ENCODE peak calls at places on chromosomes 4 and X, in six cellular contexts. R is K562, A is transverse colon, V is HepG2, N is suprapubic skin, C is H1. O is an unnamed sample. For H3K27me3, the result is how much of the 10 kb centered on the place peaks cover.

GRCh38 chr4:104465201-104465600 is 29.5 kb downstream of the CXXC4 start:
- DNase-seq in C (no peak), A (no peak), V (no peak), N (no peak), R (no peak), O (no peak)

GRCh38 chrX:51737062-51737461 is 6.2 kb upstream of the GSPT2 start:
- DNase-seq in N (no peak), R (no peak), A (no peak), C (no peak), V (no peak), O (no peak)

GRCh38 chr4:37320518-37321235 is 76.1 kb downstream of the NWD2 start:
- DNase-seq in A (no peak), N (no peak), V (peak), R (no peak), C (no peak), O (no peak)

GRCh38 chr4:82462415-82462831 is 32.0 kb downstream of the ENOPH1 start:
- DNase-seq in C (peak), A (peak), R (peak), N (peak), V (peak), O (peak)

GRCh38 chr4:78372282-78372988 is 179.1 kb upstream of the ANXA3 start:
- DNase-seq in R (no peak), V (no peak), C (no peak), N (no peak), A (no peak), O (no peak)

GRCh38 chr4:113169368-113169767 is 119.9 kb downstream of the ANK2 start:
- DNase-seq in A (no peak), N (no peak), V (peak), C (no peak), R (no peak), O (no peak)

GRCh38 chr4:24856586-24856985 is 56.3 kb downstream of the CCDC149 start:
- DNase-seq in V (no peak), N (no peak), R (no peak), A (no peak), C (no peak), O (no peak)

GRCh38 chr4:53917719-53918118 is 146.7 kb downstream of the CHIC2 start:
- DNase-seq in N (no peak), C (no peak), R (no peak), A (no peak), V (no peak), O (no peak)

GRCh38 chrX:103831803-103832544 is at the start of gene RAB9B:
- DNase-seq in V (no peak), C (peak), R (peak), N (peak), A (peak), O (peak)

GRCh38 chr4:98639523-98639922 is 18.9 kb downstream of the TSPAN5 start:
- DNase-seq in C (no peak), V (no peak), A (no peak), N (no peak), R (no peak), O (no peak)

GRCh38 chr4:185358514-185359433 is 37.0 kb downstream of the LRP2BP start:
- DNase-seq in A (no peak), R (peak), C (no peak), N (no peak), V (peak), O (no peak)

GRCh38 chr4:155966661-155967060 is 13.0 kb upstream of the CTSO start:
- DNase-seq in V (no peak), C (no peak), N (no peak), R (no peak), A (no peak), O (no peak)

GRCh38 chr4:11623726-11624037 is 195.0 kb upstream of the HS3ST1 start:
- DNase-seq in C (no peak), A (peak), R (no peak), V (no peak), N (no peak), O (peak)

GRCh38 chrX:30965751-30966150 is 76.7 kb upstream of the TAB3 start:
- DNase-seq in R (no peak), A (no peak), C (no peak), V (no peak), N (no peak), O (no peak)

GRCh38 chrX:20653070-20653469 is 386.4 kb upstream of the RPS6KA3 start:
- DNase-seq in C (no peak), A (no peak), V (no peak), R (no peak), N (no peak), O (no peak)

GRCh38 chr4:7390366-7390765 is 44.4 kb downstream of the PSAPL1 start:
- DNase-seq in C (peak), V (no peak), N (no peak), R (no peak), A (no peak), O (peak)

GRCh38 chr4:786861-787300 is 39.0 kb downstream of the CPLX1 start:
- DNase-seq in R (no peak), A (no peak), C (no peak), N (peak), V (no peak), O (no peak)

GRCh38 chr4:121736735-121737351 is 28.1 kb downstream of the SMIM43 start:
- DNase-seq in V (peak), A (no peak), C (peak), N (no peak), R (peak), O (no peak)

GRCh38 chr4:184028571-184028996 is 123.5 kb downstream of the STOX2 start:
- DNase-seq in C (no peak), N (no peak), R (no peak), A (no peak), V (no peak), O (no peak)

GRCh38 chr4:186486172-186486571 is 69.2 kb downstream of the MTNR1A start:
- DNase-seq in V (no peak), R (no peak), N (no peak), A (no peak), C (no peak), O (no peak)

GRCh38 chrX:136967965-136968364 is 65.8 kb downstream of the GPR101 start:
- DNase-seq in N (no peak), V (no peak), C (no peak), R (no peak), A (no peak), O (no peak)

GRCh38 chr4:26996745-26997144 is 136.1 kb downstream of the STIM2 start:
- DNase-seq in A (no peak), N (no peak), V (no peak), C (no peak), R (no peak), O (no peak)

GRCh38 chrX:134174859-134175258 is 62.1 kb upstream of the CCDC160 start:
- DNase-seq in R (no peak), N (no peak), C (peak), A (no peak), V (no peak), O (no peak)

GRCh38 chrX:447052-447451 is 60.3 kb upstream of the PPP2R3B start:
- DNase-seq in A (no peak), V (no peak), R (no peak), C (no peak), N (no peak), O (no peak)

GRCh38 chr4:126071346-126072333 is 756.9 kb downstream of the FAT4 start:
- DNase-seq in A (no peak), C (no peak), V (peak), N (no peak), R (no peak), O (peak)

GRCh38 chrX:151697537-151697936 is 2.3 kb downstream of the PRRG3 start:
- DNase-seq in N (no peak), V (no peak), A (no peak), C (no peak), R (no peak), O (no peak)

GRCh38 chrX:49884290-49884862 is 5.1 kb downstream of the USP27X start:
- DNase-seq in C (peak), V (peak), A (peak), R (peak), N (no peak), O (peak)

GRCh38 chrX:19133784-19134183 is 11.5 kb upstream of the ADGRG2 start:
- DNase-seq in C (no peak), V (no peak), A (no peak), N (no peak), R (no peak), O (no peak)

GRCh38 chr4:183396187-183396738 is 48.2 kb upstream of the CDKN2AIP start:
- DNase-seq in C (no peak), V (no peak), N (peak), A (no peak), R (no peak), O (no peak)

DNA sequence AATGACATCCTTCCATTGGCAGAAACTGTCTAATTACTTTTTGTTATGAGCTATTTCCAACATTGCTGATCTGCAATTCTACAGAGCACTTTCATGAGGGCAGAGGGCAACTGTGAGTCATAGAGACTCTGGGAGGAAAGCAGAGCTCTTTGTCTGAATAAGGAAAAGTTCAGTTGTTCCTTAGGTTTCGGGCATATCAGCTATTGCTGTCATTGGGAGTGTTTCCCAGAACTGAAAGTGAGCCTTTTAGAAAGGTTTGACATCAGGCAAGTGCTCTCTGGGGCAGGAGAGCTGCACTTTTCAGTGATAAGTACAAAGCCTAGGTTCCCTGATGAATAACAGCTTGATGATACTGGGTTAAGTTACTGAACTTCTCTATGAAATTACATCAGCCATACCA is 119.2 kb upstream of the EDNRA start:
- DNase-seq in V (no peak), R (no peak), N (no peak), A (peak), C (no peak), O (peak)
- TF ChIP-seq POLR2AphosphoS5 in V (no peak), R (no peak), N (no peak), A (peak), C (no peak), O (peak)

GRCh38 chr4:109184421-109184956 is 118.0 kb downstream of the COL25A1 start:
- DNase-seq in V (no peak), N (no peak), R (no peak), A (no peak), C (no peak), O (no peak)

GRCh38 chr4:109185548-109185947 is 116.9 kb downstream of the COL25A1 start:
- DNase-seq in V (no peak), A (no peak), R (peak), C (no peak), N (no peak), O (no peak)

GRCh38 chr4:109183851-109184345 is 118.6 kb downstream of the COL25A1 start:
- DNase-seq in C (no peak), R (no peak), N (no peak), V (no peak), A (no peak), O (no peak)

GRCh38 chr4:109185951-109186350 is 116.5 kb downstream of the COL25A1 start:
- DNase-seq in A (no peak), V (no peak), N (no peak), R (no peak), C (no peak), O (no peak)

GRCh38 chr4:109186458-109186945 is 116.0 kb downstream of the COL25A1 start:
- DNase-seq in N (no peak), A (no peak), C (no peak), V (no peak), R (no peak), O (no peak)
- H3K27me3 ChIP-seq in N (under half), A (under half), C (under half), V (under half), R (under half), O (under half)

DNA sequence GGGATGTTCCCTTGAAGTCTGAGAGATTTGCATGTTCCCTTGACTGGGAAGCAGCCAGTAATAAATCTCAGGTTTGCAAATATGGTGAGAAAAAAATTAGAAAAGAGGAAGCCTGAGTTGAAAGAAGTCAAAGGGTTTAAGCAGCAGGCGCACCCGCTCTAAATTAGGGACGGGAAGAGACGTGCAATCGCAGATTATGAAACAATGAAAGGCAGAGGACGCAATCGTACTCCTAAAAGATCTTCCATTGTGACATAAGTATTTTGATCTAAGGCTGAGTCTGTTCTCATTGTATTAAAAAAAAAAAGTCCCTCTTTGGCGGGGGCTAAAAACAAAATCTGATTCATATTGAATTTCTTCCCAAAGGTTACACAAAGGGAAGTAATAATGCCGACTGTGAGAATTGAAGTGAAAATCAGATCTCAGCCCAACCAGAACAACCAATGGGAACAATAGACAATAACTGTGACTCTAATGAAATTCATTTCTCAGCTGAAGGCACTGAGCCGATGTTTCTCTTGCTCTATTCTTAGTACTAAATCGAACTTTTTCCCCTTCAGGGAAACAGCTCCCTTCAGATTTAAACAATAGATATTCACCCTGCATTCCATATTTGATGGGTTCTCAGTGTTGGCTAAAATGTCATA is 28.3 kb downstream of the SAT1 start:
- DNase-seq in N (no peak), V (no peak), R (no peak), C (no peak), A (no peak), O (no peak)
- TF ChIP-seq EP300 in N (no peak), V (no peak), R (no peak), C (no peak), A (no peak), O (no peak)

GRCh38 chr4:75940692-75941253 is at the start of gene NAAA:
- DNase-seq in C (peak), A (peak), N (peak), V (peak), R (peak), O (peak)
- TF ChIP-seq POLR2AphosphoS5 in C (no peak), A (peak), N (no peak), V (peak), R (peak), O (no peak)

DNA sequence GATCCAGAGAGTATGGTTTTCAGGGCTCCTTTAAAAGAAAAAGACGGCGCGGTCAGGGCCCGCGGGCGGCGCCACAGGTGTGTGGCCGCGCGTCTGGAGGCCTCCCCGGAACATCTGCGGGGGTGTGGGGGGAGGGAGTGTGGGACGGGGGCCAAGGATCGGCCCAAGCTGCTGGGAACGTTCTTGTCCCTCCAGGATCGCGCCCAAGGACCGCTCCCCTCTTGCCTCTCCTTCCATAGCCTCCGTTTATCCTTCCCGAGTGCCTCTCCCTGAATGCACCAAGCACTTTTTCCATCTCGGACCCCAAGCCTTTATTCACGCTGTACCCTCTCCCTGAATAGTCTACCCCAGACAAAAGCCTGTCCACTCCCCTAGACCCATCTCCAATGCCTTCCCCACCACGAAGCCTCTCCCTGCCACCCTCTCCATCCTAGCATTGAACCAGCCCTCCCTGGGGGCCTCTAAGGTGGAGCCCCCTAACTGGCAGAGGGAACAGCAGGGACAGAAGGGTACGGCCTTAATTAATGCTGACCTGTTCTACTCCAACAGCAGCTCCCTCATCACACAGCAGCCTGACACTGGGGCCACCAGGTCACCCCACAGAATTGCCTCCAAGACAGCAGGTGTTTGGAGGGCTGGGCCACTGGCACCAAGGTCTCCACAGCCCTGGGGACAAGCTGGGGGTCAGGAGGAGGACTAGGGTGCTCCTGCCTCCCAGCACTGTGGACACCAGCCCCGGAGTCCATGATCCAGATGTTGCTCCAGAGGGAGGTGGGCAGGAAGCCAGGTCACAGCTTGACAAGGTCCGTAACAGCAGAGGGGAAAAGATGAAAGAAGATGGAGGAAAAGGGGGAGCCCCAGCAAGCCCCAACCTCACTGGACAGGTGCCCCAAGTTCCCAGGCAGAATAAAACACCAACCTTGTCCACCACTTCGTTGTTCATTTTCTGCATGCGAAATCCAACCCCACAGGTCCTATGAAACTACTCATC is 3.9 kb downstream of the CRMP1 start:
- DNase-seq in V (no peak), N (no peak), C (no peak), A (no peak), R (no peak), O (no peak)
- H3K27me3 ChIP-seq in V (under half), N (half or more), C (under half), A (half or more), R (under half), O (under half)

GRCh38 chrX:13469963-13470679 is 99.3 kb upstream of the EGFL6 start:
- DNase-seq in A (no peak), N (no peak), R (no peak), C (no peak), V (no peak), O (no peak)

GRCh38 chrX:13464599-13465275 is 104.7 kb upstream of the EGFL6 start:
- DNase-seq in R (no peak), C (no peak), A (no peak), V (no peak), N (no peak), O (no peak)

GRCh38 chrX:13468096-13468495 is 101.3 kb upstream of the EGFL6 start:
- DNase-seq in N (no peak), R (no peak), A (no peak), C (no peak), V (no peak), O (no peak)

GRCh38 chrX:13470680-13470967 is 98.8 kb upstream of the EGFL6 start:
- DNase-seq in V (no peak), C (no peak), A (no peak), N (no peak), R (no peak), O (no peak)

DNA sequence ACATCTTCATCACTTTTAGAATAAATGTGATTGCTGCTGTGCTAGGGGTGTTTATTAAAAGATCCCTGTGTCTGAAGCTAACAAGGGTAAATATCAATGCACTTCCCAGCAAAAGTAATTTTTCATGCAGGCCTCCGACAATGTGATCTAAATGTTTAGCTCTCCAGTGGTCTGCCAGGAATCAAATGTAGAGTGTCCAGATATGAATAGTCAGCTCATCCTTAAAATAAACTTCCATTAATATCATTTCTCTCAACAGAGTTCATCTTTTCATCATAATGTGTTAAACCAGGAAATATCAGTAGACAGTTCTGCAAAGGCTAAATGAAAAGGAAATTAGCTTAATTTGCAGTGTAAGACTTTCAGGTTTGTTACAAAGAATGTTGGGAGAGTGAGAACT is 102.2 kb upstream of the EGFL6 start:
- DNase-seq in R (no peak), V (no peak), N (no peak), A (no peak), C (no peak), O (no peak)
- TF ChIP-seq EP300 in R (no peak), V (no peak), N (no peak), A (no peak), C (no peak), O (no peak)

DNA sequence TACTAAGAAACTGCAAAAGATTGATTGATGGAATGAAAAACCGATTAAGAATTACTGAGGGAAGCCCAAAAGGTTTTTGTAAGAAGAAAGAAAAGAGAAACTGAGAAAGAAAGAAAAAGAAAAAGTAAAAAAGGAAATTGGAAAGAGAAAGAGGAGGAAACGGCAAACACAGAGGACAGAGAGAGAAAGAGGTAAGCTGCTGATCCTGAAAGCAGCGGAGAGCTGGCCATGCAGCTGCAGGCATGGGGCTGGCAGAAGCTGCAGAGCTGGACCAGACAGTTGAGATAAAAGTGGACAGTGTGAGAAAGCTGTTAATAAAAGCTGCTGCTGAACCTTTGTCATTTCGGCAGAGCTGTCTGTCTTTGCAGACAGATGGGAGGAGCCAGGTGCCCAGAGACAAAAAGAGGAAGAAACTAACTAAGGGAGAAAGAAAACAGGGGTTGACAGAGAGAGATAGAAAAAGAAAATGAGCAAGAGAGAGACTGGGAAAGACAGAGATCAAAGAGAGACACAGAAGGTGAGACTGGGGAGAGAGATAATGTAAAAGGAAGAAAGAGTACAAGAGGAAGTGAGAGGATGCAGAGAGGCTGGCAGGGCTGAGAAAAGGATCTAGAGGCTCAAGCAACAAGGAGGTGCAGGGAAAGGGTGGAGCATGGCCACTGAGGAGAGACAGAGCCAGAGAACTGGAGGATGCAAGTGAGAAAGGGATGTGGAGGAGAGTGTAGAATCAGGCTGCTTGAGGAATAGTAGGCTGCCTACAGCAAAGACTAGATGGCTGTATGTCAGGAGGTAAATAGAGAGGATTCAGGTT is 376.9 kb upstream of the FGF16 start:
- DNase-seq in V (no peak), A (no peak), N (no peak), C (no peak), R (no peak), O (no peak)
- TF ChIP-seq POLR2AphosphoS5 in V (no peak), A (no peak), N (no peak), C (no peak), R (no peak), O (no peak)

GRCh38 chr4:74932010-74932409 is 906 bp upstream of the PARM1 start:
- DNase-seq in R (no peak), C (no peak), V (no peak), N (no peak), A (no peak), O (no peak)
- H3K27me3 ChIP-seq in R (under half), C (under half), V (under half), N (under half), A (under half), O (under half)